ENCODE peak calls at places on chromosomes 4 and X, in ten cellular contexts. One of them, this sample, is unnamed.

GRCh38 chr4:47390438-47391125 is 72.9 kb downstream of the COMMD8 start:
- DNase-seq in tibial nerve: no peak
- DNase-seq in A549: no peak
- DNase-seq in sigmoid colon: no peak
- DNase-seq in esophagus muscularis mucosa: no peak
- DNase-seq in transverse colon: no peak
- DNase-seq in K562: no peak
- DNase-seq in suprapubic skin: no peak
- DNase-seq in GM12878: no peak
- DNase-seq in stomach: no peak
- DNase-seq in this sample: no peak

GRCh38 chr4:113300384-113301011 is 251.0 kb downstream of the ANK2 start:
- DNase-seq in tibial nerve: peak; percentile 36
- DNase-seq in A549: peak; percentile 7
- DNase-seq in sigmoid colon: no peak
- DNase-seq in esophagus muscularis mucosa: no peak
- DNase-seq in transverse colon: no peak
- DNase-seq in K562: no peak
- DNase-seq in suprapubic skin: no peak
- DNase-seq in GM12878: no peak
- DNase-seq in stomach: no peak
- DNase-seq in this sample: no peak

GRCh38 chrX:637660-638481 is 7.3 kb downstream of the SHOX start:
- DNase-seq in tibial nerve: no peak
- DNase-seq in A549: no peak
- DNase-seq in sigmoid colon: no peak
- DNase-seq in esophagus muscularis mucosa: no peak
- DNase-seq in transverse colon: no peak
- DNase-seq in K562: no peak
- DNase-seq in suprapubic skin: no peak
- DNase-seq in GM12878: no peak
- DNase-seq in stomach: peak; percentile 11
- DNase-seq in this sample: no peak

GRCh38 chr4:79881407-79881806 is 191.6 kb downstream of the ANTXR2 start:
- DNase-seq in tibial nerve: no peak
- DNase-seq in A549: no peak
- DNase-seq in sigmoid colon: no peak
- DNase-seq in esophagus muscularis mucosa: no peak
- DNase-seq in transverse colon: no peak
- DNase-seq in K562: no peak
- DNase-seq in suprapubic skin: no peak
- DNase-seq in GM12878: no peak
- DNase-seq in stomach: no peak
- DNase-seq in this sample: no peak

GRCh38 chrX:46994096-46994495 is 81.9 kb downstream of the JADE3 start:
- DNase-seq in tibial nerve: no peak
- DNase-seq in A549: no peak
- DNase-seq in sigmoid colon: no peak
- DNase-seq in esophagus muscularis mucosa: no peak
- DNase-seq in transverse colon: no peak
- DNase-seq in K562: no peak
- DNase-seq in suprapubic skin: no peak
- DNase-seq in GM12878: no peak
- DNase-seq in stomach: no peak
- DNase-seq in this sample: no peak

GRCh38 chr4:107757860-107758476 is 37.9 kb upstream of the PAPSS1 start:
- DNase-seq in tibial nerve: no peak
- DNase-seq in A549: peak; percentile 11
- DNase-seq in sigmoid colon: no peak
- DNase-seq in esophagus muscularis mucosa: no peak
- DNase-seq in transverse colon: no peak
- DNase-seq in K562: peak; percentile 18
- DNase-seq in suprapubic skin: no peak
- DNase-seq in GM12878: no peak
- DNase-seq in stomach: no peak
- DNase-seq in this sample: no peak

GRCh38 chrX:119266364-119266995 is 30.4 kb downstream of the PGRMC1 start:
- DNase-seq in tibial nerve: peak; percentile 5
- DNase-seq in A549: peak; percentile 24
- DNase-seq in sigmoid colon: no peak
- DNase-seq in esophagus muscularis mucosa: no peak
- DNase-seq in transverse colon: peak; percentile 11
- DNase-seq in K562: peak; percentile 27
- DNase-seq in suprapubic skin: no peak
- DNase-seq in GM12878: no peak
- DNase-seq in stomach: no peak
- DNase-seq in this sample: no peak

GRCh38 chr4:3079694-3080123 is 5.2 kb downstream of the HTT start:
- DNase-seq in tibial nerve: no peak
- DNase-seq in A549: no peak
- DNase-seq in sigmoid colon: no peak
- DNase-seq in esophagus muscularis mucosa: no peak
- DNase-seq in transverse colon: no peak
- DNase-seq in K562: no peak
- DNase-seq in suprapubic skin: no peak
- DNase-seq in GM12878: peak; percentile 54
- DNase-seq in stomach: no peak
- DNase-seq in this sample: no peak

GRCh38 chrX:87409113-87409841 is 108.3 kb upstream of the KLHL4 start:
- DNase-seq in tibial nerve: peak; percentile 11
- DNase-seq in A549: peak; percentile 36
- DNase-seq in sigmoid colon: peak; percentile 71
- DNase-seq in esophagus muscularis mucosa: no peak
- DNase-seq in transverse colon: no peak
- DNase-seq in K562: peak; percentile 10
- DNase-seq in suprapubic skin: no peak
- DNase-seq in GM12878: no peak
- DNase-seq in stomach: no peak
- DNase-seq in this sample: peak; percentile 73

GRCh38 chr4:185573651-185574199 is 38.4 kb upstream of the PDLIM3 start:
- DNase-seq in tibial nerve: no peak
- DNase-seq in A549: peak; percentile 3
- DNase-seq in sigmoid colon: no peak
- DNase-seq in esophagus muscularis mucosa: no peak
- DNase-seq in transverse colon: no peak
- DNase-seq in K562: no peak
- DNase-seq in suprapubic skin: no peak
- DNase-seq in GM12878: no peak
- DNase-seq in stomach: no peak
- DNase-seq in this sample: no peak

GRCh38 chr4:157984285-157984911 is 188.4 kb downstream of the GASK1B start:
- DNase-seq in tibial nerve: no peak
- DNase-seq in A549: no peak
- DNase-seq in sigmoid colon: no peak
- DNase-seq in esophagus muscularis mucosa: no peak
- DNase-seq in transverse colon: no peak
- DNase-seq in K562: no peak
- DNase-seq in suprapubic skin: no peak
- DNase-seq in GM12878: no peak
- DNase-seq in stomach: no peak
- DNase-seq in this sample: no peak

GRCh38 chr4:133866328-133866699 is 335.3 kb downstream of the PABPC4L start:
- DNase-seq in tibial nerve: no peak
- DNase-seq in A549: no peak
- DNase-seq in sigmoid colon: no peak
- DNase-seq in esophagus muscularis mucosa: no peak
- DNase-seq in transverse colon: no peak
- DNase-seq in K562: no peak
- DNase-seq in suprapubic skin: no peak
- DNase-seq in GM12878: no peak
- DNase-seq in stomach: no peak
- DNase-seq in this sample: no peak

GRCh38 chr4:185381794-185382193 is 13.9 kb downstream of the LRP2BP start:
- DNase-seq in tibial nerve: no peak
- DNase-seq in A549: no peak
- DNase-seq in sigmoid colon: no peak
- DNase-seq in esophagus muscularis mucosa: no peak
- DNase-seq in transverse colon: no peak
- DNase-seq in K562: no peak
- DNase-seq in suprapubic skin: no peak
- DNase-seq in GM12878: no peak
- DNase-seq in stomach: no peak
- DNase-seq in this sample: no peak

GRCh38 chrX:153474718-153475117 is 4.3 kb upstream of the HAUS7 start:
- DNase-seq in tibial nerve: peak; percentile 27
- DNase-seq in A549: no peak
- DNase-seq in sigmoid colon: peak; percentile 87
- DNase-seq in esophagus muscularis mucosa: no peak
- DNase-seq in transverse colon: peak; percentile 26
- DNase-seq in K562: peak; percentile 77
- DNase-seq in suprapubic skin: no peak
- DNase-seq in GM12878: no peak
- DNase-seq in stomach: peak; percentile 43
- DNase-seq in this sample: peak; percentile 90

GRCh38 chrX:139832728-139833309 is 100.0 kb downstream of the ATP11C start:
- DNase-seq in tibial nerve: no peak
- DNase-seq in A549: no peak
- DNase-seq in sigmoid colon: no peak
- DNase-seq in esophagus muscularis mucosa: no peak
- DNase-seq in transverse colon: no peak
- DNase-seq in K562: no peak
- DNase-seq in suprapubic skin: no peak
- DNase-seq in GM12878: no peak
- DNase-seq in stomach: no peak
- DNase-seq in this sample: no peak
- TF ChIP-seq EP300 in tibial nerve: no peak
- TF ChIP-seq EP300 in A549: no peak
- TF ChIP-seq EP300 in sigmoid colon: no peak
- TF ChIP-seq EP300 in esophagus muscularis mucosa: no peak
- TF ChIP-seq EP300 in transverse colon: no peak
- TF ChIP-seq EP300 in K562: no peak
- TF ChIP-seq EP300 in suprapubic skin: no peak
- TF ChIP-seq EP300 in GM12878: no peak
- TF ChIP-seq EP300 in stomach: no peak
- TF ChIP-seq EP300 in this sample: no peak

GRCh38 chr4:165588534-165589310 is 209.9 kb downstream of the CPE start:
- DNase-seq in tibial nerve: no peak
- DNase-seq in A549: no peak
- DNase-seq in sigmoid colon: no peak
- DNase-seq in esophagus muscularis mucosa: no peak
- DNase-seq in transverse colon: no peak
- DNase-seq in K562: no peak
- DNase-seq in suprapubic skin: no peak
- DNase-seq in GM12878: no peak
- DNase-seq in stomach: no peak
- DNase-seq in this sample: no peak
- TF ChIP-seq CTCF in tibial nerve: no peak
- TF ChIP-seq CTCF in A549: no peak
- TF ChIP-seq CTCF in sigmoid colon: no peak
- TF ChIP-seq CTCF in esophagus muscularis mucosa: no peak
- TF ChIP-seq CTCF in transverse colon: no peak
- TF ChIP-seq CTCF in K562: no peak
- TF ChIP-seq CTCF in suprapubic skin: no peak
- TF ChIP-seq CTCF in GM12878: no peak
- TF ChIP-seq CTCF in stomach: no peak
- TF ChIP-seq CTCF in this sample: no peak

DNA sequence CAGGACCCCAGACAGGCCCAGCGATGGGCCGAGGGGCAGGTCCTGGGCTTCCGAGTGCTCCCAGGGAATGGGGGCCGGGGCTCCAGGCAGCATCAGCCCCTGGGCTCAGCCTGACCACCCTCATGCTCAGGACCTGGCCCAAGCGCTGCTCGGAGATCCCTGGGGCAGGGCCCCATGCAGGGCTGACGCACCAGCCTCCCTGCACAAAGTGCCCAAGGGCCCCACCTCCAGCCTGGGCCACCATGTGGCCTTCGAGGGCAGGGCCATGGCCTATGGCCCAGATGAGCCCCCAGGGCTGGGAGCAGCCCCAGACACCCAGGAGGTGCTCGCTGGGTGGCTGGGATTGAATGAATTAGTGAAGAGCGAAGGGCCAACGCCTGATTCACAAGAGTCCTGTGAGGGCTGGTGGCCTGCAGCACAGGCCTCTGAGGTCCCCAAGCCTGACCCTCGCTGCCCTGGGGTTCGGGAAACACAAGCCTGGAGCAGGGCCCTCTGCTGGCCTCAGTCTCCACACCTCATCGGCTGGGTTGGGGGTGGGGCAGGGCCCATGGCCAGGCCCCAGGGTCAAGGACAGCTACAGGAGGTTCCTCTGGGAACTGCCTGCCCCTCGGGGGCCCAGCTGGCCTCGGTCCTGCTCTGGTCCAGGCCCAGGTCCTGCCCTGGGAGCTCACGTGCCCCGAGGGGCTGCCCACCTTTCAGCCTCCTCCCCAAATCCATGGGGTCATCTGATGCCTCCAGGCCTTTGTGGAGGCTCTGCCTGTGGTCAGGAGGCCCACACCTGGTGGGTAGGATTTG is 13.3 kb upstream of the FGFR3 start:
- DNase-seq in tibial nerve: no peak
- DNase-seq in A549: no peak
- DNase-seq in sigmoid colon: no peak
- DNase-seq in esophagus muscularis mucosa: no peak
- DNase-seq in transverse colon: no peak
- DNase-seq in K562: no peak
- DNase-seq in suprapubic skin: no peak
- DNase-seq in GM12878: no peak
- DNase-seq in stomach: no peak
- DNase-seq in this sample: no peak
- H3K4me1 ChIP-seq in tibial nerve: peaks cover 22% of the 10 kb centered on the region
- H3K4me1 ChIP-seq in A549: peaks cover 25% of the 10 kb centered on the region
- H3K4me1 ChIP-seq in sigmoid colon: no peaks in the 10 kb centered on the region
- H3K4me1 ChIP-seq in esophagus muscularis mucosa: no peaks in the 10 kb centered on the region
- H3K4me1 ChIP-seq in transverse colon: no peaks in the 10 kb centered on the region
- H3K4me1 ChIP-seq in K562: peaks cover 11% of the 10 kb centered on the region
- H3K4me1 ChIP-seq in suprapubic skin: peaks cover 60% of the 10 kb centered on the region
- H3K4me1 ChIP-seq in GM12878: no peaks in the 10 kb centered on the region
- H3K4me1 ChIP-seq in stomach: peaks cover under 1% of the 10 kb centered on the region
- H3K4me1 ChIP-seq in this sample: peaks cover 11% of the 10 kb centered on the region

GRCh38 chr4:176437756-176438155 is 118.0 kb downstream of the SPCS3 start:
- DNase-seq in tibial nerve: no peak
- DNase-seq in A549: no peak
- DNase-seq in sigmoid colon: no peak
- DNase-seq in esophagus muscularis mucosa: no peak
- DNase-seq in transverse colon: no peak
- DNase-seq in K562: no peak
- DNase-seq in suprapubic skin: no peak
- DNase-seq in GM12878: no peak
- DNase-seq in stomach: no peak
- DNase-seq in this sample: no peak

GRCh38 chr4:176438401-176438800 is 118.6 kb downstream of the SPCS3 start:
- DNase-seq in tibial nerve: no peak
- DNase-seq in A549: no peak
- DNase-seq in sigmoid colon: no peak
- DNase-seq in esophagus muscularis mucosa: no peak
- DNase-seq in transverse colon: no peak
- DNase-seq in K562: no peak
- DNase-seq in suprapubic skin: no peak
- DNase-seq in GM12878: no peak
- DNase-seq in stomach: no peak
- DNase-seq in this sample: no peak

GRCh38 chr4:176436500-176436973 is 116.8 kb downstream of the SPCS3 start:
- DNase-seq in tibial nerve: no peak
- DNase-seq in A549: peak; percentile 3
- DNase-seq in sigmoid colon: no peak
- DNase-seq in esophagus muscularis mucosa: no peak
- DNase-seq in transverse colon: no peak
- DNase-seq in K562: no peak
- DNase-seq in suprapubic skin: no peak
- DNase-seq in GM12878: no peak
- DNase-seq in stomach: no peak
- DNase-seq in this sample: no peak

GRCh38 chr4:176433983-176434382 is 114.2 kb downstream of the SPCS3 start:
- DNase-seq in tibial nerve: no peak
- DNase-seq in A549: no peak
- DNase-seq in sigmoid colon: no peak
- DNase-seq in esophagus muscularis mucosa: no peak
- DNase-seq in transverse colon: no peak
- DNase-seq in K562: no peak
- DNase-seq in suprapubic skin: no peak
- DNase-seq in GM12878: no peak
- DNase-seq in stomach: no peak
- DNase-seq in this sample: no peak

GRCh38 chr4:176435891-176436499 is 116.2 kb downstream of the SPCS3 start:
- DNase-seq in tibial nerve: no peak
- DNase-seq in A549: no peak
- DNase-seq in sigmoid colon: no peak
- DNase-seq in esophagus muscularis mucosa: no peak
- DNase-seq in transverse colon: no peak
- DNase-seq in K562: no peak
- DNase-seq in suprapubic skin: no peak
- DNase-seq in GM12878: no peak
- DNase-seq in stomach: no peak
- DNase-seq in this sample: no peak
- TF ChIP-seq EP300 in tibial nerve: no peak
- TF ChIP-seq EP300 in A549: no peak
- TF ChIP-seq EP300 in sigmoid colon: no peak
- TF ChIP-seq EP300 in esophagus muscularis mucosa: no peak
- TF ChIP-seq EP300 in transverse colon: no peak
- TF ChIP-seq EP300 in K562: no peak
- TF ChIP-seq EP300 in suprapubic skin: no peak
- TF ChIP-seq EP300 in GM12878: no peak
- TF ChIP-seq EP300 in stomach: no peak
- TF ChIP-seq EP300 in this sample: no peak

This sample was measured in upper lobe of left lung.